ENCODE peak calls at places on chromosome 21, in ten cellular contexts. G is MCF 10A; C is AML-193; V is choroid plexus epithelial cell; X is AG09319; S is substantia nigra; A is T47D; O is stimulated activated naive CD4-positive, alpha-beta T cell treated with Interleukin-2 at 50 U/mL for 16 hours; E is amygdala; R is activated T-helper 1 cell treated with anti-CD3 and anti-CD28 coated beads, Interleukin-12 subunit alpha, Interleukin-12 subunit beta, Interleukin-2, Interleukin-4 antibody, amounts not matched to agents 30 ng/mL and 10 ng/mL and 1 ng/mL, durations not matched to agents 14 hours and 24 hours and 36 hours. P is an unnamed sample.

GRCh38 chr21:29342394-29342957 is 43.8 kb downstream of the BACH1 start:
- DNase-seq in O (peak; percentile 54), C (no peak), X (peak; percentile 77), E (no peak), V (peak; percentile 98), A (no peak), G (peak; percentile 94), S (no peak), R (no peak), P (peak; percentile 84)

GRCh38 chr21:43341349-43342163 is 85.4 kb downstream of the SIK1 start:
- DNase-seq in X (no peak), E (no peak), A (no peak), S (no peak), R (no peak), C (no peak), V (peak; percentile 45), G (no peak), O (no peak), P (no peak)

GRCh38 chr21:14121719-14122118 is 89.0 kb downstream of the LIPI start:
- DNase-seq in V (no peak), E (no peak), C (no peak), O (no peak), A (no peak), S (no peak), X (no peak), G (no peak), R (no peak), P (no peak)

GRCh38 chr21:40548134-40548533 is 298.8 kb downstream of the DSCAM start:
- DNase-seq in V (no peak), R (no peak), O (no peak), X (no peak), S (no peak), A (no peak), E (no peak), C (no peak), G (no peak), P (no peak)

GRCh38 chr21:25967566-25968438 is 202.8 kb downstream of the APP start:
- DNase-seq in X (no peak), V (peak; percentile 62), G (peak; percentile 9), C (peak; percentile 75), A (no peak), E (no peak), R (no peak), S (no peak), O (no peak), P (no peak)

GRCh38 chr21:31426235-31426797 is 82.3 kb upstream of the TIAM1 start:
- DNase-seq in G (no peak), O (no peak), C (no peak), X (no peak), E (no peak), A (no peak), S (no peak), V (peak; percentile 68), R (peak; percentile 2), P (peak; percentile 65)

GRCh38 chr21:28215214-28215954 is 777.3 kb downstream of the LTN1 start:
- DNase-seq in A (no peak), S (no peak), G (peak; percentile 87), R (no peak), C (no peak), X (peak; percentile 57), O (no peak), V (peak; percentile 76), E (no peak), P (no peak)

GRCh38 chr21:37257526-37257966 is 9.6 kb downstream of the VPS26C start:
- DNase-seq in X (no peak), S (no peak), G (peak; percentile 30), O (no peak), R (peak; percentile 21), E (peak; percentile 29), V (peak; percentile 54), A (no peak), C (peak; percentile 56), P (no peak)

GRCh38 chr21:31526040-31526439 is 133.5 kb upstream of the SOD1 start:
- DNase-seq in S (no peak), E (no peak), C (no peak), A (no peak), O (no peak), V (peak; percentile 69), R (no peak), G (peak; percentile 78), X (no peak), P (no peak)

GRCh38 chr21:44965251-44966022 is 25.6 kb downstream of the SLX9 start:
- DNase-seq in G (no peak), A (no peak), S (no peak), X (no peak), C (no peak), V (peak; percentile 86), O (no peak), R (peak; percentile 18), E (no peak), P (peak; percentile 76)

GRCh38 chr21:28771790-28772501 is 220.7 kb downstream of the LTN1 start:
- DNase-seq in E (no peak), A (no peak), C (no peak), G (peak; percentile 57), V (peak; percentile 93), R (no peak), O (no peak), X (peak; percentile 81), S (no peak), P (peak; percentile 75)

GRCh38 chr21:36297555-36297937 is 22.5 kb upstream of the MORC3 start:
- DNase-seq in G (no peak), A (no peak), C (no peak), V (no peak), E (no peak), R (no peak), O (no peak), X (no peak), S (no peak), P (no peak)

GRCh38 chr21:29650561-29651022 is 289.2 kb downstream of the GRIK1 start:
- DNase-seq in S (no peak), G (no peak), R (no peak), O (no peak), A (no peak), X (no peak), E (no peak), V (no peak), C (no peak), P (no peak)

GRCh38 chr21:44531606-44532128 is 8.3 kb downstream of the KRTAP10-1 start:
- DNase-seq in E (no peak), A (no peak), C (no peak), X (no peak), V (no peak), R (no peak), G (no peak), O (no peak), S (no peak), P (no peak)

GRCh38 chr21:43305811-43306311 is 121.1 kb downstream of the SIK1 start:
- DNase-seq in O (no peak), S (no peak), A (no peak), V (no peak), R (no peak), E (no peak), C (no peak), G (no peak), X (no peak), P (no peak)